ENCODE peak calls at places on chromosomes 1 and 21, in four cellular contexts. X is HepG2, S is GM12878, K is K562. U is an unnamed sample. For H3K4me1, the result is how much of the 10 kb centered on the place peaks cover.

GRCh38 chr1:47580451-47580980 is 142.7 kb downstream of the FOXD2 start:
- DNase-seq in K (no peak), S (no peak), X (no peak), U (no peak)

GRCh38 chr1:25431495-25432363 is 1.0 kb downstream of the MACO1 start:
- DNase-seq in X (no peak), K (no peak), S (no peak), U (no peak)

GRCh38 chr1:167924553-167925223 is 10.8 kb upstream of the ADCY10 start:
- DNase-seq in X (no peak), K (no peak), S (no peak), U (no peak)

GRCh38 chr21:45498646-45499000 is 43.6 kb downstream of the SLC19A1 start:
- DNase-seq in S (no peak), X (no peak), K (no peak), U (no peak)

GRCh38 chr1:86052948-86053698 is 103.4 kb downstream of the COL24A1 start:
- DNase-seq in X (no peak), K (no peak), S (no peak), U (no peak)

GRCh38 chr21:46078322-46078981 is 19.5 kb upstream of the COL6A2 start:
- DNase-seq in X (no peak), S (no peak), K (no peak), U (no peak)

GRCh38 chr1:240337795-240338194 is 246.1 kb downstream of the FMN2 start:
- DNase-seq in K (no peak), X (no peak), S (no peak), U (peak)

GRCh38 chr1:239140968-239141367 is 245.4 kb upstream of the CHRM3 start:
- DNase-seq in X (no peak), S (no peak), K (no peak), U (no peak)

GRCh38 chr21:41110664-41111063 is 57.3 kb upstream of the BACE2 start:
- DNase-seq in X (no peak), S (no peak), K (no peak), U (no peak)

GRCh38 chr1:12143631-12144155 is 23.1 kb upstream of the TNFRSF1B start:
- DNase-seq in X (no peak), K (no peak), S (no peak), U (no peak)

GRCh38 chr1:226060976-226061792 is 1.3 kb upstream of the H3-3A start:
- DNase-seq in X (no peak), S (no peak), K (no peak), U (peak)

GRCh38 chr1:109770331-109771095 is 6.8 kb upstream of the EPS8L3 start:
- DNase-seq in S (no peak), K (no peak), X (no peak), U (no peak)

GRCh38 chr1:85134583-85135455 is 66.0 kb downstream of the SYDE2 start:
- DNase-seq in X (peak), K (no peak), S (no peak), U (no peak)

GRCh38 chr1:163745204-163745603 is 423.4 kb downstream of the NUF2 start:
- DNase-seq in X (no peak), K (no peak), S (no peak), U (no peak)

GRCh38 chr1:18879791-18880309 is 20.4 kb upstream of the TAS1R2 start:
- DNase-seq in S (no peak), X (no peak), K (no peak), U (peak)

GRCh38 chr1:5986018-5986417 is 6.2 kb downstream of the NPHP4 start:
- DNase-seq in X (no peak), S (no peak), K (no peak), U (no peak)

GRCh38 chr1:194225781-194226180 is 1039.4 kb upstream of the B3GALT2 start:
- DNase-seq in S (no peak), X (no peak), K (no peak), U (no peak)

GRCh38 chr1:22889213-22889827 is 83.3 kb downstream of the LACTBL1 start:
- DNase-seq in K (peak), S (no peak), X (peak), U (peak)

DNA sequence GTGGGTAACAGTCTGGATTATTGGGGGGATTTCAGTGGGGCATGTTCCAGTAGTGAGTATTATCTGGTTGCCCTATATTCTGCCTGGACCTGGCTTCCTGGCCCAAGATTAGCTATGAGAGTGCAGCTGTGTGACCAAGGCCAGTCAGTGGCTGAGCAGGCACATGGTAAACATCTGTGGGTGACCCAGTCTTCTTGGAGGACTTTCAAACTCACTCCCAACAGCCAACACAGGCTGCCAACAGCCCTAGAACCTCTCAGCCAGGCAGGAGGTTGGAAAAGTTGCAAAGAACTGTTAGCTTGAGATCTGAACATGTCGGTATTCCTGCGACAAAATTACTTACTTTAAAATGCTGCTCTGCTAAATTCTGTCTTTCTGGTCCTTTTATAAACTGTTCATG is 192.4 kb downstream of the TGFBR3 start:
- DNase-seq in K (no peak), X (no peak), S (no peak), U (no peak)
- TF ChIP-seq FOXM1 in K (no peak), X (no peak), S (no peak), U (no peak)

GRCh38 chr1:92087542-92087941 is 7.4 kb downstream of the BTBD8 start:
- DNase-seq in X (no peak), K (no peak), S (no peak), U (no peak)

GRCh38 chr1:92084651-92085050 is 4.5 kb downstream of the BTBD8 start:
- DNase-seq in X (no peak), K (no peak), S (no peak), U (no peak)

GRCh38 chr1:92081031-92081430 is 886 bp downstream of the BTBD8 start:
- DNase-seq in S (no peak), X (no peak), K (no peak), U (no peak)

GRCh38 chr1:92080128-92080985 is at the start of gene BTBD8:
- DNase-seq in X (peak), K (peak), S (peak), U (peak)

DNA sequence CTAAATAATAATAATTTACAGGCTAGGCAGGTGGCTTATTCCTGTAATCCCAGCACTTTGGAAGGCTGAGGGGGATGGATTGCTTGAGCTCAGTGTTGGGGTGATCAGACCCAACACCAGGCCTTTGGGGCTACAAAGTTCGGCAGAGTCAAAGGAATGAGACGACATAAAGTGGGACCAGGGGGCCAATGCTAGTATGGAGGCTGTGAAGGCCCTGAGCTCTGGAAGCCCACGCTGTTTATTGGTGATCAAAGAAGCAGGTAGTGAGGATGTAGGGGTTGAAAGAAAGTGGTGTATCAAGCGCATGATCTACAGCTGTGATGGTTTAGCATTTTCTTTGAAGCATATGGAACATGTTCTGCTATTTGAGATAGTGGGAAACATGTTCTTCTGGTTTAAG is 5.6 kb downstream of the BTBD8 start:
- DNase-seq in S (no peak), K (no peak), X (no peak), U (no peak)
- H3K4me1 ChIP-seq in S (under half), K (under half), X (under half), U (under half)

DNA sequence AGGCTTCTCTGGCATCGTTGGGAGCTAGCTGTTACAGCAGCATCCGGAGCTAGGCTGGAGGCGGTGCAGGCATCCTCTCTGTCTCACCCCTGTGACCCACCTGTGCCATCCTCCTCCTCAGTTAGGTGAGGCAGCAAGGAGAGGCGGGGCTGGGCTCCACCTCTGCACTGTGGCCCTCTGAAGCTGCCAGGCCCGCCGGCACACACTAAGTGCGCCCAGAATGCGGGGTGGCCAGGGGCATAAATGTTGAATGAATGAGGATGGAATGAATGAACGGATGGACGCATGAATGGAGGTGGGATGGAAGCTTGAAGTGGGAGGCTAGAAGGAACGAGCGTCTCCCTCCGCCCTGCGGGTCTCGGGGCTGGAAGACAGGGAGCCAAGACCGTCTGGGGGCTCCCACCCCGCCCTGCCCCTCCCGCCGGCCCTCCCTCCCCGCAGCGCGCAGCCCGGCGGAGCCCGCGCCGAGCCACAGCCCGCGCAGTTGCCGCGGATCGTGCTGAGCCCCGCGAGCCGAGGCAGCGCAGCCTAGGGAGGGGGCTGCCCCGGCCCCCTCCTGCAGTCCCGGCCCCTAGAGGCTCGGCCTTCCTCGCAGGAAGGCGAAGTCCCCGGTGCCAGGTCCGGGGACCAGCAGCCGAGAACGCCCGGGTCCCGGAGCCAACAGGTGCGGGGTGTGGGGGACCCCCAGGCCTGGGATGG is at the start of gene HCRTR1:
- DNase-seq in K (no peak), S (no peak), X (no peak), U (peak)
- TF ChIP-seq FOXM1 in K (no peak), S (no peak), X (no peak), U (no peak)

GRCh38 chr1:183090386-183091006 is 67.3 kb downstream of the LAMC1 start:
- DNase-seq in K (no peak), X (peak), S (no peak), U (no peak)
- H3K4me1 ChIP-seq in K (under half), X (half or more), S (under half), U (under half)

U was measured in SK-N-SH.